ENCODE peak calls at places on chromosomes 2 and 18, in nine cellular contexts. Z, E, L, J, B, U, F, M and A are unnamed samples.

GRCh38 chr2:96934831-96935545 is 51.4 kb downstream of the FAM178B start:
- DNase-seq in Z (no peak), L (no peak), J (no peak), B (no peak), F (no peak), E (no peak), M (peak; percentile 69), U (no peak), A (no peak)

GRCh38 chr2:23524261-23524706 is 139.3 kb downstream of the KLHL29 start:
- DNase-seq in U (peak; percentile 62), F (no peak), J (no peak), Z (no peak), L (peak; percentile 19), E (peak; percentile 60), M (peak; percentile 20), B (no peak), A (no peak)

GRCh38 chr18:74326238-74326637 is 10.6 kb downstream of the C18orf63 start:
- DNase-seq in Z (no peak), M (no peak), E (no peak), J (no peak), B (no peak), F (no peak), U (peak; percentile 14), L (no peak), A (no peak)

GRCh38 chr2:128623776-128624424 is 305.2 kb upstream of the HS6ST1 start:
- DNase-seq in M (no peak), E (peak; percentile 42), F (peak; percentile 16), L (no peak), J (no peak), B (no peak), U (peak; percentile 95), Z (no peak), A (no peak)

GRCh38 chr2:54212456-54212855 is 43.6 kb downstream of the TSPYL6 start:
- DNase-seq in U (peak; percentile 96), M (no peak), F (no peak), E (no peak), Z (no peak), B (no peak), J (peak; percentile 71), L (no peak), A (no peak)

GRCh38 chr2:199855812-199856211 is 4.8 kb upstream of the FTCDNL1 start:
- DNase-seq in E (no peak), Z (no peak), M (no peak), U (no peak), B (no peak), L (no peak), J (no peak), F (no peak), A (no peak)

GRCh38 chr2:112482309-112483046 is 522 bp downstream of the TTL start:
- DNase-seq in M (peak; percentile 46), J (peak; percentile 25), F (peak; percentile 48), L (no peak), E (peak; percentile 13), U (peak; percentile 42), Z (peak; percentile 64), B (no peak), A (peak; percentile 87)

GRCh38 chr2:218896501-218897393 is 16.1 kb downstream of the WNT10A start:
- DNase-seq in B (peak; percentile 41), U (peak; percentile 31), F (no peak), L (no peak), E (no peak), Z (peak; percentile 43), M (no peak), J (no peak), A (no peak)

GRCh38 chr18:43665239-43665788 is 388.0 kb upstream of the SYT4 start:
- DNase-seq in E (no peak), L (no peak), U (peak; percentile 94), B (no peak), F (no peak), M (no peak), J (no peak), Z (no peak), A (no peak)

GRCh38 chr2:190910341-190911136 is 29.9 kb downstream of the GLS start:
- DNase-seq in B (no peak), M (no peak), U (peak; percentile 53), Z (no peak), J (no peak), F (no peak), L (no peak), E (no peak), A (no peak)

GRCh38 chr18:23963443-23964185 is 50.9 kb upstream of the TTC39C start:
- DNase-seq in F (no peak), L (no peak), E (no peak), U (no peak), Z (no peak), J (peak; percentile 18), B (no peak), M (peak; percentile 48), A (no peak)

GRCh38 chr2:36802952-36803351 is 106.4 kb downstream of the VIT start:
- DNase-seq in F (no peak), E (no peak), J (no peak), B (no peak), M (no peak), L (no peak), Z (no peak), U (no peak), A (peak; percentile 65)

GRCh38 chr2:242044206-242044590 is 174.7 kb downstream of the RTP5 start:
- DNase-seq in F (no peak), Z (no peak), B (no peak), E (no peak), M (no peak), J (no peak), U (no peak), L (no peak), A (no peak)

DNA sequence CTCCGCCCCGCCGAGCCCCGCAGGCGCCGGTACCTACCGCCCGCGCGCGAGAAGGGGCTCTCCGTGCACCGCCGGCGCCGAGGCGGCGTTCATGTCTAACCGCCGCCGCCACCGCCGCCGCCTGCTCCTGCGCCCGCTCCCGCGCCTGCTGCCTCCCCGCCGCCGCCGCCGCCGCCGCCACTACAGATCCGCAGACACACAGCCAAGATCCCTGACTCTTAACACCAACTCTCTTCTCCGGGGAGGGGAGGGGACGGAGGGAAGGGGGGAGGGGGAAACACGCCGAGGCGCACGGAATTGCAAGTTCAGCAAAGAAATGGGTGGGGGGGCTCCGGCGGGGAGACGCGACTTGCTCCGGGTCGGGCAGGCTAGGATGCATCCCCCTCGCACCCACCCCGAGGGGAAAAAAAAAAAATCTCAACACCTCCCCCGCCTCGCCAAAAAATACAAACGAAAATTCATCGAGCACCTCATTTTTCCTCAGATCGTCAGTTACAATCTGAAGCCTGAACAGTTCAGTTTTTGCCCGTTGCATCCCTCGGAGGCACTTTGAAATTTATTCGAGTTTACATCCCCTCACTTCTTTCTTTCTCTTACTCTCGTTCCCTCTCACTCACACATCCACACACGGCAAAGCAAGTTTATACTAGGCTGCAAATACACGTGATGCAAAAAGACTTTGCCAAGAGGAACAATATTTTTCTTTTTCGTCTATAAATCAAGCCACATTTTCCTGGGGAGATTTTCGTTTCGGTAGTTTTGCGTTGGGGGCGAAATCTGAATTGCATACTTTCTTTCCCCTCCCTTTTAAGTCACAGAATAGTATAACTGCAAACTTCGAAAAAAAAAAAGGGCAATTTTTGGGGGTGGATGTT is at the start of gene TCF4:
- DNase-seq in B (peak; percentile 28), J (no peak), E (peak; percentile 27), Z (peak; percentile 12), U (peak; percentile 52), M (peak; percentile 60), L (no peak), F (peak; percentile 52), A (peak; percentile 31)
- TF ChIP-seq POLR2A in B (no peak), J (no peak), E (no peak), Z (no peak), U (no peak), M (no peak), L (no peak), F (no peak), A (no peak)

GRCh38 chr2:237181844-237182243 is 96.2 kb downstream of the COPS8 start:
- DNase-seq in U (peak; percentile 100), M (no peak), Z (peak; percentile 52), B (no peak), F (no peak), E (no peak), J (no peak), L (peak; percentile 26), A (peak; percentile 16)
- TF ChIP-seq CTCF in U (no peak), M (no peak), Z (no peak), B (no peak), F (no peak), E (no peak), J (no peak), L (no peak), A (no peak)

GRCh38 chr2:231541605-231542509 is 11.6 kb upstream of the NMUR1 start:
- DNase-seq in L (no peak), Z (no peak), B (no peak), U (no peak), J (no peak), E (no peak), F (no peak), M (no peak), A (peak; percentile 84)

GRCh38 chr2:231546014-231546413 is 15.8 kb upstream of the NMUR1 start:
- DNase-seq in M (no peak), U (no peak), J (no peak), Z (no peak), B (no peak), L (no peak), E (no peak), F (no peak), A (no peak)

GRCh38 chr2:231548752-231549151 is 18.5 kb upstream of the NMUR1 start:
- DNase-seq in B (no peak), J (no peak), U (no peak), Z (no peak), E (no peak), M (no peak), L (no peak), F (no peak), A (no peak)

GRCh38 chr2:231547315-231548110 is 17.3 kb upstream of the NMUR1 start:
- DNase-seq in U (no peak), F (no peak), J (no peak), Z (no peak), M (no peak), E (no peak), B (no peak), L (no peak), A (no peak)

GRCh38 chr2:231545105-231545902 is 15.1 kb upstream of the NMUR1 start:
- DNase-seq in Z (no peak), M (no peak), E (no peak), J (no peak), B (peak; percentile 50), F (peak; percentile 73), U (peak; percentile 53), L (no peak), A (peak; percentile 78)
- TF ChIP-seq POLR2A in Z (no peak), M (no peak), E (no peak), J (no peak), B (no peak), F (no peak), U (no peak), L (no peak), A (no peak)

DNA sequence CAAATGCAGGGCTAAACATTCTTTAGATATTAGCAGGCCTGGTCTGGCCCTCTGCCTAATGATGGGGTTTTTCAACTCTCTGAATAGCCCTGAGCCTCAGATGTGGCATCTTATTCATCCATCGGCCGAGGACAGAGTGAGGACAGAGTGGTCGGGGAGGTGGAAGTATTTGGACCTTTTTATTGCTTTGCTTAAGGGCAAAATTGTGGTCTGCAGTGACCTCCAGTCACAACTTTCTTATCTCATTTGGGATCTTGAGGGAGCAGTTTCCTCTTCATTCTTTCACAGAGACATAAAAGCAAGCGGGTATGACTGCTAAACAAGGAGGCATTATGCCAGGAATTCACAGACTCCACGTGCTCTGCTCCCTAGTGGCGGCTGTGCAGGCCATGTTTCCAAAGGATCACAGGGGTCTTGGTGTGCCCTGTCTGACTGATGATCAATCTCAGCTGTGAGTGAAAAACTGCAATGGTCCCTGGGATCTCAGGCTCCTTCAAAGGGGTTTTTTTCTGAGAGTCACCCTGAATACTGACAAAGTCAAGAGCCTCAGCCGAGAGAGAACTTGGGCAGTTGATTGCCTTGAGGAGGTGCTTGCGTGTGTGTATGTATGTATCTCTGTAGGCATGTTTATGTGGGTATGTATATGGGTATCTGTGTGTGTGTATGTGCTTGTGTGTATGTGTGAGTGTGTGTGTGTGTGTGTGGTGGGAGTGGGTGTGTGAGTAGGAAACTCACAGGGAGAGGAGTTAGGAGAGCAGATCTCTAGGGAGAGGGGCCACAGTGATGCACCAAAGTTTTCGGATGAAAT is 47.6 kb downstream of the RAPGEF4 start:
- DNase-seq in L (peak; percentile 62), J (peak; percentile 45), B (no peak), E (peak; percentile 20), Z (no peak), M (no peak), F (no peak), U (peak; percentile 94), A (no peak)
- TF ChIP-seq CTCF in L (no peak), J (peak; percentile 45), B (no peak), E (no peak), Z (no peak), M (no peak), F (peak; percentile 28), U (peak; percentile 22), A (no peak)